ENCODE peak calls at places on chromosome 11, in five cellular contexts. A is left ventricle myocardium inferior, H is thoracic aorta, W is spleen, V is A549. G is an unnamed sample.
A peak's percentile ranks its signal among the peaks of the same experiment; 100 is the strongest.

GRCh38 chr11:17389205-17389956 is 922 bp upstream of the KCNJ11 start:
- DNase-seq in A (peak; percentile 78), V (peak; percentile 70), W (peak; percentile 94), H (peak; percentile 43), G (no peak)

GRCh38 chr11:84825140-84825539 is 802.0 kb downstream of the DLG2 start:
- DNase-seq in H (no peak), A (no peak), V (no peak), W (no peak), G (no peak)

GRCh38 chr11:28649922-28650321 is 541.7 kb downstream of the METTL15 start:
- DNase-seq in V (no peak), H (no peak), A (no peak), W (no peak), G (no peak)

GRCh38 chr11:113554531-113554930 is 79.3 kb upstream of the DRD2 start:
- DNase-seq in W (no peak), V (no peak), A (no peak), H (no peak), G (no peak)

GRCh38 chr11:65305501-65306268 is 9.0 kb upstream of the CDC42EP2 start:
- DNase-seq in H (no peak), V (no peak), A (no peak), W (no peak), G (no peak)

GRCh38 chr11:97937501-97937900 is 1083.2 kb upstream of the CNTN5 start:
- DNase-seq in V (no peak), W (no peak), H (no peak), A (no peak), G (no peak)

GRCh38 chr11:19996591-19996990 is 163.7 kb downstream of the DBX1 start:
- DNase-seq in H (no peak), W (no peak), A (no peak), V (no peak), G (no peak)

GRCh38 chr11:93017821-93018690 is 48.6 kb downstream of the MTNR1B start:
- DNase-seq in A (no peak), W (no peak), H (no peak), V (peak; percentile 37), G (no peak)

GRCh38 chr11:11179239-11179638 is 173.8 kb downstream of the CSNK2A3 start:
- DNase-seq in V (peak; percentile 23), H (no peak), W (no peak), A (no peak), G (peak; percentile 57)

GRCh38 chr11:102192349-102193066 is 82.3 kb downstream of the YAP1 start:
- DNase-seq in W (no peak), A (no peak), V (no peak), H (no peak), G (no peak)

GRCh38 chr11:76634934-76635333 is 35.6 kb downstream of the LRRC32 start:
- DNase-seq in H (no peak), A (no peak), W (no peak), V (no peak), G (no peak)

GRCh38 chr11:17012712-17013547 is 1.3 kb downstream of the PLEKHA7 start:
- DNase-seq in W (peak; percentile 73), H (no peak), A (peak; percentile 55), V (peak; percentile 91), G (peak; percentile 13)

GRCh38 chr11:97742717-97743116 is 1278.0 kb upstream of the CNTN5 start:
- DNase-seq in A (no peak), V (no peak), H (no peak), W (no peak), G (no peak)

GRCh38 chr11:35622070-35622469 is 3.8 kb downstream of the FJX1 start:
- DNase-seq in A (no peak), V (no peak), H (no peak), W (no peak), G (peak; percentile 84)

GRCh38 chr11:124577664-124578427 is 8.0 kb downstream of the OR8A1 start:
- DNase-seq in H (no peak), A (no peak), W (no peak), V (no peak), G (no peak)

GRCh38 chr11:86136542-86136941 is 67.7 kb upstream of the PICALM start:
- DNase-seq in W (no peak), H (no peak), V (no peak), A (no peak), G (no peak)

GRCh38 chr11:27703453-27703852 is 3.2 kb upstream of the BDNF start:
- DNase-seq in A (no peak), V (peak; percentile 44), H (no peak), W (no peak), G (no peak)

GRCh38 chr11:69588270-69588669 is 52.7 kb upstream of the CCND1 start:
- DNase-seq in W (no peak), V (peak; percentile 66), A (no peak), H (no peak), G (no peak)
- TF ChIP-seq CTCF in W (no peak), V (no peak), A (no peak), H (no peak), G (peak; percentile 40)

DNA sequence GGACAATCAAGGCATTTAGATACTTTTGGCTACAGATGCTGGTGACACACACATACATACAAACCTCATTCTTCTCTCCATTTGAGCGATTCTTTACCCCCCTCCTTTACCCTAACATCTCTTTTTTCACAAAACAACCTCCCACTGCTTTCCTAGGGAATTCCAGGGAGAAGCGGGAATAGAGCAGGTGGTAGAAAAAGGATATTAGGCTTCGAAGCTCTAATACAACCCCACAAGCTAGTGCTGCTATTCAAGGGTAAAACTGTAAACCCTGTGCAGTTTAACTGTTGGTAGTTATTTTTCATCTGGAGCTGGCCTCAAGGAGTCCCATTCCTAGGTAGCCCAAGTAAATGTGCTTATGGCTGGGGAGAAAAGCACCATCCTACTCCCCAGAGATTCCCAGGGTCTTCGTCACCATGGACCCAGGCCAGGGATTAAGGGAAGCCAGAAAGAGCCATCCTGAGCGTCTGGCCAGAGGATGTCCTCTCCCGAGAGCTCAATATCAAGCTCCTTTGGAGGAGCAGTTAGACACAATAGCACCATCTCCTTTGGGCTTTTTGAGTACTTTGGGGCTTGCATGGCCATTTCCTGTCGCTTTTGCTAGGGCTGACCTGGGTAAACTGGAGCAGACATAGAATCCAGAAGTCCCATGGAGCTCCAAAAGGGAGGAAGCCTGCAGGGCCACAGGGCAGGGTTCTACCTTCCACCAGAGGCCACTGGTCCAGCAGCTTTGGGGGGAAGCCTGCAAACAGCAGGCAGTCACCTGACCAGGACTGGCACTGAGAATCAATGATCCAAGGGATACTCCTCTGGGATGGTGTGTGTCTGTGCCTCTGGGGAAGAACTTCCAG is 3.1 kb downstream of the MAML2 start:
- DNase-seq in H (no peak), W (no peak), A (no peak), V (no peak), G (no peak)
- H3K4me3 ChIP-seq in H (peak overlapping the region; percentile 98), W (peak overlapping the region; percentile 69), A (peak overlapping the region; percentile 76), V (no peak overlapping the region), G (peak overlapping the region; percentile 81)

GRCh38 chr11:118996926-118997626 is 862 bp upstream of the CENATAC start:
- DNase-seq in W (peak; percentile 73), H (no peak), V (peak; percentile 40), A (no peak), G (no peak)
- TF ChIP-seq CTCF in W (no peak), H (peak; percentile 19), V (no peak), A (peak; percentile 16), G (peak; percentile 27)

GRCh38 chr11:2578934-2579280 is 120.9 kb downstream of the KCNQ1OT1 start:
- DNase-seq in H (no peak), A (no peak), V (no peak), W (peak; percentile 43), G (no peak)

GRCh38 chr11:2576116-2576515 is 123.7 kb downstream of the KCNQ1OT1 start:
- DNase-seq in V (no peak), W (peak; percentile 67), H (no peak), A (no peak), G (no peak)

GRCh38 chr11:2576536-2576935 is 123.3 kb downstream of the KCNQ1OT1 start:
- DNase-seq in H (no peak), A (no peak), W (peak; percentile 66), V (no peak), G (no peak)

GRCh38 chr11:2578006-2578933 is 121.5 kb downstream of the KCNQ1OT1 start:
- DNase-seq in W (peak; percentile 67), H (no peak), A (peak; percentile 26), V (no peak), G (no peak)

GRCh38 chr11:2577071-2578005 is 122.5 kb downstream of the KCNQ1OT1 start:
- DNase-seq in V (no peak), H (no peak), A (peak; percentile 11), W (peak; percentile 64), G (no peak)
- H3K4me3 ChIP-seq in V (no peak overlapping the region), H (no peak overlapping the region), A (no peak overlapping the region), W (no peak overlapping the region), G (no peak overlapping the region)

GRCh38 chr11:12287374-12288211 is 89.8 kb upstream of the PARVA start:
- DNase-seq in V (peak; percentile 95), W (no peak), H (peak; percentile 91), A (no peak), G (peak; percentile 96)
- TF ChIP-seq CTCF in V (peak; percentile 67), W (no peak), H (peak; percentile 34), A (no peak), G (peak; percentile 61)

DNA sequence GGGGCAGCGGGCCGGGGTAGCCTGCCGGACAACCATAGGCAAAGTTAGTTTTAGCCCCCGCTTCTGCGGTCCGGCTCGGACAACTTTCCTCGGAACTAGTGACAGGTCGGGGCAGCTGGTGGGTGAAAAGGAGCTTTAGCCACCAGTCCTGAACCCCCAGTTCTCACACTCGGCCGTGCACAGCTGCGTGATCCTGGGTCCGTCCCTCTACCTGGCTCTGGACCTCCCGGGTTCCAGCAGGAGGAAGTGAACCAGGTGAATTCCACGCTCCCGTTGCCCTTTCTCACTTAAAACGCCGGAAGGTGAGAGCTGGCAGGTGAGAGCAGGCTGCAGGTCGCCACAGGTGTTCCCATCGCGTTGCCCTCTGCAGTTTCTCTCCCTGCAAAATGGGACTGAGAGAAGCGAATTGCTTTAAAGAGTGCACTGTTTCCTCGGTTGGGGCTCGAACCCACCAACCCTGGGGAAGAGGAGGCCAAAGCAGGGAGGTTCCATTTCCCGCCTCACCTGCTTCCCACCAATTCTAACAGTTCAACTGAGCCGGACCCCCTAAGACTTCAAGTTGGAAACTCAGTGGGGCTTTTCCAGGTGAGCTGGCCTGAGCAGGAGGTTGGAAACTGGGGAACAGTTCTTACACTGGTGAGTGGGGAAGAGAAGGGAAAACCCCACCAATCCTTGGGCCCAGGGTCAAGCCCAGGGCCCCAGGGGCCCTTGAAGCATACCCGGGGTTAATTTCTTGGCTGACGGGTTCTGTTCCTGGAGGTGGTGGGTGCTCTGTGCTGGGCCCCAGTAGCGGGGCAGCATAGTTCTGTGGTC is 489 bp downstream of the CD82 start:
- DNase-seq in W (peak; percentile 78), A (no peak), V (no peak), H (no peak), G (no peak)
- H3K4me3 ChIP-seq in W (peak overlapping the region; percentile 63), A (peak overlapping the region; percentile 77), V (peak overlapping the region; percentile 50), H (peak overlapping the region; percentile 70), G (peak overlapping the region; percentile 47)